ENCODE peak calls at places on chromosome 6, in eight cellular contexts. Q is astrocyte of the spinal cord, R is WTC11, T is AG09319, I is hepatocyte, P is heart left ventricle, W is coronary artery, B is left ventricle myocardium inferior. F is an unnamed sample.

GRCh38 chr6:35302604-35303218 is 5.1 kb downstream of the DEF6 start:
- DNase-seq in P (peak), W (no peak), Q (peak), I (peak), R (peak), B (peak), T (no peak), F (peak)

GRCh38 chr6:15090145-15090579 is 155.7 kb upstream of the JARID2 start:
- DNase-seq in W (no peak), T (no peak), P (no peak), Q (no peak), I (peak), B (no peak), R (no peak), F (no peak)

GRCh38 chr6:9126845-9127560 is 691.7 kb upstream of the SLC35B3 start:
- DNase-seq in P (no peak), W (no peak), T (no peak), Q (peak), B (no peak), R (no peak), I (peak), F (no peak)

GRCh38 chr6:50661636-50662035 is 51.7 kb upstream of the TFAP2D start:
- DNase-seq in W (no peak), Q (no peak), T (no peak), P (no peak), R (no peak), I (no peak), B (no peak), F (no peak)

GRCh38 chr6:142416179-142416578 is 114.4 kb downstream of the ADGRG6 start:
- DNase-seq in I (peak), P (no peak), T (peak), Q (peak), R (no peak), B (no peak), W (no peak), F (no peak)

GRCh38 chr6:5302995-5303622 is 41.8 kb downstream of the FARS2 start:
- DNase-seq in B (peak), P (peak), W (no peak), Q (peak), R (peak), I (peak), T (no peak), F (no peak)

GRCh38 chr6:35089935-35090505 is 51.1 kb downstream of the TCP11 start:
- DNase-seq in I (peak), Q (peak), P (no peak), R (no peak), W (no peak), T (peak), B (no peak), F (no peak)

GRCh38 chr6:57029213-57029612 is 17.3 kb upstream of the KIAA1586 start:
- DNase-seq in Q (no peak), P (no peak), T (no peak), B (no peak), I (peak), R (no peak), W (no peak), F (no peak)

GRCh38 chr6:62371840-62372239 is 85.8 kb upstream of the KHDRBS2 start:
- DNase-seq in R (no peak), T (no peak), B (no peak), P (no peak), W (no peak), Q (no peak), I (no peak), F (no peak)

GRCh38 chr6:27892596-27893058 is 19.6 kb downstream of the OR2B2 start:
- DNase-seq in R (no peak), W (no peak), Q (no peak), P (no peak), B (no peak), T (no peak), I (no peak), F (no peak)

GRCh38 chr6:37141291-37142046 is 28.5 kb upstream of the PIM1 start:
- DNase-seq in P (no peak), B (no peak), I (peak), W (no peak), Q (peak), T (peak), R (peak), F (no peak)

GRCh38 chr6:129901910-129902309 is 40.8 kb upstream of the TMEM244 start:
- DNase-seq in P (no peak), B (no peak), I (no peak), T (no peak), W (no peak), Q (peak), R (no peak), F (no peak)

GRCh38 chr6:23635150-23635549 is 490.9 kb upstream of the NRSN1 start:
- DNase-seq in P (no peak), R (no peak), I (no peak), T (no peak), Q (no peak), B (no peak), W (no peak), F (no peak)

GRCh38 chr6:26537846-26538571 is at the start of gene HMGN4:
- DNase-seq in B (peak), P (peak), I (peak), Q (peak), W (peak), T (peak), R (peak), F (peak)

GRCh38 chr6:5851261-5851757 is 155.4 kb downstream of the NRN1 start:
- DNase-seq in W (no peak), I (peak), B (peak), Q (peak), R (peak), P (peak), T (no peak), F (peak)

GRCh38 chr6:10099086-10099499 is 315.8 kb downstream of the TFAP2A start:
- DNase-seq in I (peak), Q (no peak), R (peak), T (no peak), W (no peak), B (no peak), P (no peak), F (no peak)

GRCh38 chr6:14875678-14876063 is 370.2 kb upstream of the JARID2 start:
- DNase-seq in W (no peak), Q (peak), T (no peak), I (no peak), P (no peak), R (no peak), B (no peak), F (no peak)

GRCh38 chr6:106444777-106445507 is 84.4 kb downstream of the CRYBG1 start:
- DNase-seq in T (peak), B (no peak), R (no peak), P (no peak), I (peak), Q (peak), W (no peak), F (no peak)

GRCh38 chr6:152462716-152463115 is 174.4 kb downstream of the SYNE1 start:
- DNase-seq in W (no peak), Q (peak), I (no peak), R (no peak), B (no peak), P (no peak), T (no peak), F (no peak)

GRCh38 chr6:129849456-129849855 is 11.7 kb downstream of the TMEM244 start:
- DNase-seq in I (no peak), Q (peak), W (no peak), T (no peak), P (no peak), R (no peak), B (no peak), F (no peak)

GRCh38 chr6:118325220-118325860 is 222.8 kb upstream of the PLN start:
- DNase-seq in P (peak), I (no peak), W (no peak), Q (peak), R (no peak), B (peak), T (no peak), F (no peak)

GRCh38 chr6:149484733-149485700 is at the start of gene ZC3H12D:
- DNase-seq in P (peak), R (no peak), B (peak), W (no peak), T (no peak), I (peak), Q (peak), F (peak)

GRCh38 chr6:13902922-13903321 is 21.8 kb upstream of the RNF182 start:
- DNase-seq in W (no peak), I (no peak), P (no peak), B (no peak), T (no peak), Q (no peak), R (no peak), F (no peak)

GRCh38 chr6:40744835-40745234 is 157.7 kb upstream of the LRFN2 start:
- DNase-seq in I (no peak), R (no peak), B (no peak), Q (no peak), P (no peak), W (no peak), T (no peak), F (no peak)

GRCh38 chr6:8429821-8430220 is 5.5 kb downstream of the SLC35B3 start:
- DNase-seq in R (no peak), B (no peak), P (no peak), T (no peak), Q (no peak), I (no peak), W (no peak), F (no peak)

GRCh38 chr6:123715243-123715863 is 78.6 kb upstream of the TRDN start:
- DNase-seq in W (no peak), Q (peak), I (peak), R (no peak), T (peak), P (no peak), B (no peak), F (no peak)

GRCh38 chr6:112232845-112233256 is 21.5 kb downstream of the LAMA4 start:
- DNase-seq in Q (peak), W (no peak), P (peak), R (no peak), I (peak), T (peak), B (peak), F (no peak)

GRCh38 chr6:14366315-14366714 is 248.7 kb downstream of the CD83 start:
- DNase-seq in Q (no peak), W (no peak), P (no peak), B (no peak), I (no peak), T (no peak), R (no peak), F (no peak)

GRCh38 chr6:117483645-117484016 is 1.2 kb downstream of the DCBLD1 start:
- DNase-seq in I (peak), Q (peak), R (no peak), P (no peak), W (no peak), B (no peak), T (no peak), F (no peak)

GRCh38 chr6:82362868-82363267 is 749 bp upstream of the TPBG start:
- DNase-seq in R (no peak), P (no peak), Q (peak), B (no peak), T (peak), W (no peak), I (peak), F (no peak)

GRCh38 chr6:2633763-2634150 is 117.0 kb downstream of the MYLK4 start:
- DNase-seq in P (no peak), T (no peak), W (no peak), B (no peak), Q (no peak), R (no peak), I (no peak), F (no peak)

GRCh38 chr6:105894556-105894955 is 191.6 kb upstream of the PRDM1 start:
- DNase-seq in R (no peak), B (no peak), W (no peak), Q (no peak), I (no peak), P (no peak), T (no peak), F (no peak)

GRCh38 chr6:109513571-109514071 is 30.6 kb upstream of the ZBTB24 start:
- DNase-seq in R (no peak), W (no peak), P (no peak), T (no peak), B (no peak), I (no peak), Q (peak), F (no peak)

GRCh38 chr6:142374090-142374783 is 72.4 kb downstream of the ADGRG6 start:
- DNase-seq in W (no peak), I (no peak), Q (no peak), T (no peak), B (no peak), P (no peak), R (no peak), F (no peak)

GRCh38 chr6:107360476-107360875 is 98.9 kb downstream of the PDSS2 start:
- DNase-seq in W (no peak), I (no peak), R (no peak), Q (no peak), T (peak), P (no peak), B (no peak), F (no peak)

DNA sequence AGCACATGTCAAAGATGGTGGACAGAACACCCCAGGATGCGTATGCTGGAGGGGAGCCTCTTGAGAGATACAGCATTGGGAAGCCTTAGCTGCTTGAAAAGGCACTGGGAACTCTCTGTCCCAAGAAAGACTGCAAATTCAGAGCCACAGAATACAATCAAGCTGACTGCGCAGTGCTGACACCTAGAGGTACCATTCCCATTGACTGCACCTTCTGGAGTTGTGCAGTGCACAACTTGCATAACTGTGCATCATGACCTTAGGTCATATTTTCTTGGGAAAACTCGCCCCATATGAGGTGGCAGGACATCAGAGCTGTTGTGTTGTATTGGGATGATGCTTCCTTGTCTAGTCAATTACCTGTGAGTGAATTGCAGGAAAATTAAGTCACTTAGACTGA is 646.5 kb upstream of the NOX3 start:
- DNase-seq in B (no peak), W (no peak), T (no peak), Q (no peak), I (no peak), P (no peak), R (peak), F (no peak)
- TF ChIP-seq CTCF in B (peak), W (no peak), T (no peak), Q (peak), I (no peak), P (no peak), R (no peak), F (no peak)

GRCh38 chr6:53103993-53104675 is 38.9 kb downstream of the FBXO9 start:
- DNase-seq in P (no peak), W (no peak), B (no peak), R (no peak), T (no peak), I (no peak), Q (peak), F (no peak)
- TF ChIP-seq CTCF in P (no peak), W (no peak), B (no peak), R (no peak), T (no peak), I (peak), Q (peak), F (no peak)

DNA sequence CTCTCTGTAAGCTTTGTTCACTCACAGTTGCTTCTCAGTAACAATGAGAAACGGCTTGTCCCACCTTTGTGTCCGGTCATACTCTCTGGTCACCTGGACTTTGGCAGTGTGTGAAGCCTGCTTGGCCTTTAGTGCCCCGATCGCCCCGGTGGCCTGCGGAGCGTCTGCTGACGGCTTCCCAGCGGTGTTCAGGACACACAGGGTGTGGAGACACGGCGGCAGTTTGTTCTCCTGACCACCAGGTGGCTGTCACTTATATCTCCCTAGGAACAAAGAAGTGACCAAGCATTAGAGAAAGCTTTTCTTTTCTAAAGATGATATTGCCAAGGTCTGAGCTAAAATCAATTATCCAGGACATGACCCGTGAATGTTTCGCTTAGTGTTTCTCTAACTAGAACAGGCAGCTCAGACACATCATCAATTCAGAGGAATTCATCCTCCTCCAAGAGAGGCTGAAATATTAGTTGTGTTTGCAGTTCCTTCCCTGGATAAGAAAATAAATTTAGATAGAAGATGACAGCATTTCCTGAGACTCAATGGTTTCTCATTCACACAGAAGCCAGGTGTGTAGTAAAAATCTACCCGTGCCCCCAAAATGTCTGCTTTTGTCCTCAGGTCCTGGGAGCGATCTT is 167.4 kb upstream of the THBS2 start:
- DNase-seq in R (peak), T (no peak), Q (peak), I (peak), B (no peak), W (no peak), P (no peak), F (no peak)
- TF ChIP-seq CTCF in R (peak), T (peak), Q (peak), I (peak), B (no peak), W (peak), P (no peak), F (peak)

GRCh38 chr6:44009425-44010321 is 117.6 kb downstream of the MRPL14 start:
- DNase-seq in Q (peak), I (no peak), B (peak), W (peak), P (peak), R (no peak), T (no peak), F (no peak)

GRCh38 chr6:44012078-44012493 is 115.2 kb downstream of the MRPL14 start:
- DNase-seq in W (no peak), R (no peak), P (no peak), T (peak), Q (peak), I (no peak), B (no peak), F (no peak)

GRCh38 chr6:44008821-44009370 is 118.4 kb downstream of the MRPL14 start:
- DNase-seq in R (no peak), T (no peak), B (no peak), P (no peak), Q (no peak), W (peak), I (no peak), F (no peak)

GRCh38 chr6:44011350-44011925 is 115.8 kb downstream of the MRPL14 start:
- DNase-seq in B (no peak), R (no peak), I (no peak), P (no peak), W (peak), T (no peak), Q (no peak), F (no peak)

DNA sequence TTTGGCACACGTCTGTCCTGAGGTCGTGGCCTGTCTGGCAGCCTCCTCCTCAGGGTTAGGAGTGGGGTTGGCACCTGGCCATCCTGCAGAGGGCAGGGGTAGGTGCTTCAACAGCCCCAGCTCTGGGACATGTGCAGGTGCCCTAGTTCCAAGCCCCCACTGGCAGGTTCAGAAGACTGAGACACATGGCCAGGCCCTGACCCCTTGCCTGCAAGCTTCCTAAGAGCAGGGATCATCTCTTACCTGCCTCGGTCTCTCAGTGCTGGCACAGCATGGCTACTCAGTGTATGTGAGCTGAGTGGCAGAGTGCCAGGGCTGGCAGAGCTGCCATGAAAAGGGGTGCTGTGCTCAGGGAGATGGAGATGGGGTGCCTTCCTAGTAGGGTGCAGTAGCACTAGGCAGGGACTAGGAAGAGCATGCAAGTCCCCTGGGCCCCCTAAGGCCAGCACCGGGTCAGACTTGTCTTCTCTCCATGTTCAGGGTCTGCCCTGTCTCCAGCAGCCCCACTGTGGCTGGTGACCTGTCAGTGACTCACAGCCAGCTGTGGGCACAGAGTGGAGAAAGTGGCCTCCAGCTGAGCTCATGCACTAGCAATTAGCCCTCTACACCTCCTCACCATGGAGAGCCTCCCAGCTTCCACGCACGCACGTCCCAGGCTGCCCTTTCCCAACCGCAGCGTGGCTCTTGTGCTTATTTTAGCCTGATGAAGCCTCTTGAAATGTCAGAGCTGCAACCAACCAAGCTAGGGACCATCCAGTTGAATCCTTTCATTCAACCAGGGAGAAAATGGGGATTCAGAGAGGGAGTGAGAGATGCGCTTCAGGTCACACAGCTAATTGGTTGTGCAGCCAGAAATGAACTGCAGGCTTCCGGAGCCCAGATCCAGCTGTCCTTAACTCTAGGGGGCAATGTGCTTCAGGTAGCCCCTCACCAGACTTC is 116.6 kb downstream of the MRPL14 start:
- DNase-seq in P (peak), R (no peak), I (no peak), Q (peak), T (peak), B (peak), W (peak), F (no peak)
- TF ChIP-seq CTCF in P (no peak), R (no peak), I (no peak), Q (no peak), T (no peak), B (no peak), W (no peak), F (no peak)

GRCh38 chr6:116279232-116280160 is at the start of gene TSPYL1:
- DNase-seq in T (peak), Q (peak), P (peak), W (peak), I (peak), B (peak), R (peak), F (peak)
- TF ChIP-seq CTCF in T (no peak), Q (no peak), P (no peak), W (no peak), I (peak), B (no peak), R (no peak), F (no peak)

GRCh38 chr6:135759831-135760230 is 91.7 kb upstream of the PDE7B start:
- DNase-seq in T (no peak), W (no peak), B (no peak), R (peak), I (no peak), P (no peak), Q (peak), F (no peak)
- TF ChIP-seq CTCF in T (no peak), W (no peak), B (no peak), R (no peak), I (peak), P (no peak), Q (peak), F (no peak)

GRCh38 chr6:79249136-79249535 is 14.7 kb upstream of the HMGN3 start:
- DNase-seq in I (no peak), Q (no peak), P (no peak), R (no peak), W (no peak), B (no peak), T (no peak), F (no peak)

GRCh38 chr6:79250559-79250958 is 16.1 kb upstream of the HMGN3 start:
- DNase-seq in P (no peak), Q (no peak), I (no peak), W (no peak), T (no peak), B (no peak), R (no peak), F (no peak)

GRCh38 chr6:79246891-79247290 is 12.4 kb upstream of the HMGN3 start:
- DNase-seq in P (no peak), B (no peak), T (no peak), I (no peak), W (no peak), R (no peak), Q (no peak), F (no peak)

GRCh38 chr6:79250107-79250514 is 15.6 kb upstream of the HMGN3 start:
- DNase-seq in B (no peak), Q (no peak), T (no peak), P (no peak), W (no peak), R (no peak), I (no peak), F (no peak)
- TF ChIP-seq CTCF in B (peak), Q (peak), T (no peak), P (no peak), W (no peak), R (no peak), I (no peak), F (peak)

GRCh38 chr6:55617272-55617671 is 38.3 kb upstream of the HMGCLL1 start:
- DNase-seq in W (no peak), P (no peak), T (no peak), Q (peak), R (peak), B (no peak), I (peak), F (no peak)
- TF ChIP-seq CTCF in W (no peak), P (peak), T (peak), Q (peak), R (peak), B (peak), I (peak), F (no peak)

GRCh38 chr6:135088818-135089809 is 34.5 kb upstream of the HBS1L start:
- DNase-seq in I (no peak), P (no peak), Q (peak), W (no peak), T (no peak), R (no peak), B (no peak), F (no peak)
- TF ChIP-seq CTCF in I (peak), P (no peak), Q (peak), W (no peak), T (peak), R (peak), B (no peak), F (peak)